ENCODE peak calls at places on chromosomes 3 and 15, in six cellular contexts. One of them, this sample, is unnamed.

GRCh38 chr3:52891615-52892081 is 5.7 kb downstream of the STIMATE start:
- DNase-seq in HepG2: peak; percentile 66
- DNase-seq in K562: no peak
- DNase-seq in A549: no peak
- DNase-seq in endothelial cell of umbilical vein: no peak
- DNase-seq in GM12878: no peak
- DNase-seq in this sample: peak; percentile 93

GRCh38 chr15:57696146-57696545 is 10.4 kb upstream of the POLR2M start:
- DNase-seq in GM12878: no peak
- DNase-seq in A549: no peak
- DNase-seq in K562: no peak
- DNase-seq in endothelial cell of umbilical vein: peak; percentile 92
- DNase-seq in HepG2: no peak
- DNase-seq in this sample: no peak

GRCh38 chr3:158486200-158486599 is 84.8 kb upstream of the MLF1 start:
- DNase-seq in HepG2: no peak
- DNase-seq in GM12878: no peak
- DNase-seq in K562: no peak
- DNase-seq in endothelial cell of umbilical vein: peak; percentile 4
- DNase-seq in A549: no peak
- DNase-seq in this sample: no peak

GRCh38 chr15:95995375-95996168 is 334.9 kb upstream of the NR2F2 start:
- DNase-seq in HepG2: no peak
- DNase-seq in endothelial cell of umbilical vein: peak; percentile 70
- DNase-seq in A549: no peak
- DNase-seq in K562: no peak
- DNase-seq in GM12878: no peak
- DNase-seq in this sample: no peak

GRCh38 chr15:76972420-76973361 is 22.2 kb upstream of the PSTPIP1 start:
- DNase-seq in HepG2: no peak
- DNase-seq in endothelial cell of umbilical vein: peak; percentile 85
- DNase-seq in A549: no peak
- DNase-seq in K562: no peak
- DNase-seq in GM12878: no peak
- DNase-seq in this sample: peak; percentile 14

GRCh38 chr15:42549052-42549491 is 434 bp downstream of the HAUS2 start:
- DNase-seq in HepG2: peak; percentile 12
- DNase-seq in GM12878: no peak
- DNase-seq in A549: peak; percentile 35
- DNase-seq in K562: no peak
- DNase-seq in endothelial cell of umbilical vein: no peak
- DNase-seq in this sample: peak; percentile 78

GRCh38 chr15:31365655-31366127 is 39.1 kb downstream of the KLF13 start:
- DNase-seq in GM12878: no peak
- DNase-seq in K562: peak; percentile 86
- DNase-seq in HepG2: no peak
- DNase-seq in endothelial cell of umbilical vein: no peak
- DNase-seq in A549: no peak
- DNase-seq in this sample: peak; percentile 99

GRCh38 chr3:73765878-73766564 is 141.3 kb upstream of the PDZRN3 start:
- DNase-seq in HepG2: no peak
- DNase-seq in K562: no peak
- DNase-seq in endothelial cell of umbilical vein: no peak
- DNase-seq in GM12878: no peak
- DNase-seq in A549: no peak
- DNase-seq in this sample: no peak

GRCh38 chr15:26921433-26921832 is 49.5 kb upstream of the GABRG3 start:
- DNase-seq in A549: no peak
- DNase-seq in K562: no peak
- DNase-seq in endothelial cell of umbilical vein: no peak
- DNase-seq in HepG2: no peak
- DNase-seq in GM12878: no peak
- DNase-seq in this sample: no peak

GRCh38 chr15:35583863-35584528 is 38.0 kb upstream of the DPH6 start:
- DNase-seq in GM12878: no peak
- DNase-seq in endothelial cell of umbilical vein: no peak
- DNase-seq in A549: no peak
- DNase-seq in HepG2: no peak
- DNase-seq in K562: no peak
- DNase-seq in this sample: no peak

GRCh38 chr15:80923668-80924067 is 66.0 kb downstream of the MESD start:
- DNase-seq in endothelial cell of umbilical vein: no peak
- DNase-seq in HepG2: no peak
- DNase-seq in K562: no peak
- DNase-seq in GM12878: no peak
- DNase-seq in A549: no peak
- DNase-seq in this sample: no peak

GRCh38 chr3:73380735-73381532 is 243.8 kb downstream of the PDZRN3 start:
- DNase-seq in K562: no peak
- DNase-seq in endothelial cell of umbilical vein: no peak
- DNase-seq in A549: no peak
- DNase-seq in GM12878: no peak
- DNase-seq in HepG2: no peak
- DNase-seq in this sample: no peak

GRCh38 chr3:119236756-119237155 is 3.9 kb downstream of the B4GALT4 start:
- DNase-seq in HepG2: no peak
- DNase-seq in GM12878: no peak
- DNase-seq in A549: no peak
- DNase-seq in K562: no peak
- DNase-seq in endothelial cell of umbilical vein: no peak
- DNase-seq in this sample: peak; percentile 8
- H3K4me3 ChIP-seq in HepG2: no peak overlapping the region
- H3K4me3 ChIP-seq in GM12878: no peak overlapping the region
- H3K4me3 ChIP-seq in A549: peak overlapping the region; percentile 80
- H3K4me3 ChIP-seq in K562: no peak overlapping the region
- H3K4me3 ChIP-seq in endothelial cell of umbilical vein: no peak overlapping the region
- H3K4me3 ChIP-seq in this sample: no peak overlapping the region

GRCh38 chr3:10917176-10917575 is 75.4 kb upstream of the SLC6A1 start:
- DNase-seq in K562: no peak
- DNase-seq in endothelial cell of umbilical vein: no peak
- DNase-seq in GM12878: no peak
- DNase-seq in A549: no peak
- DNase-seq in HepG2: no peak
- DNase-seq in this sample: no peak
- TF ChIP-seq MYC in K562: no peak
- TF ChIP-seq MYC in endothelial cell of umbilical vein: no peak
- TF ChIP-seq MYC in GM12878: no peak
- TF ChIP-seq MYC in A549: no peak
- TF ChIP-seq MYC in HepG2: no peak
- TF ChIP-seq MYC in this sample: no peak

GRCh38 chr15:66893294-66893693 is 172.1 kb upstream of the SMAD3 start:
- DNase-seq in K562: no peak
- DNase-seq in HepG2: no peak
- DNase-seq in GM12878: no peak
- DNase-seq in endothelial cell of umbilical vein: no peak
- DNase-seq in A549: no peak
- DNase-seq in this sample: no peak
- H3K4me3 ChIP-seq in K562: no peak overlapping the region
- H3K4me3 ChIP-seq in HepG2: no peak overlapping the region
- H3K4me3 ChIP-seq in GM12878: no peak overlapping the region
- H3K4me3 ChIP-seq in endothelial cell of umbilical vein: no peak overlapping the region
- H3K4me3 ChIP-seq in A549: no peak overlapping the region
- H3K4me3 ChIP-seq in this sample: no peak overlapping the region

GRCh38 chr3:134029734-134030381 is at the start of gene SLCO2A1:
- DNase-seq in GM12878: no peak
- DNase-seq in HepG2: no peak
- DNase-seq in endothelial cell of umbilical vein: peak; percentile 23
- DNase-seq in A549: no peak
- DNase-seq in K562: no peak
- DNase-seq in this sample: peak; percentile 51
- TF ChIP-seq MYC in GM12878: no peak
- TF ChIP-seq MYC in HepG2: peak; percentile 9
- TF ChIP-seq MYC in endothelial cell of umbilical vein: no peak
- TF ChIP-seq MYC in A549: no peak
- TF ChIP-seq MYC in K562: no peak
- TF ChIP-seq MYC in this sample: no peak

DNA sequence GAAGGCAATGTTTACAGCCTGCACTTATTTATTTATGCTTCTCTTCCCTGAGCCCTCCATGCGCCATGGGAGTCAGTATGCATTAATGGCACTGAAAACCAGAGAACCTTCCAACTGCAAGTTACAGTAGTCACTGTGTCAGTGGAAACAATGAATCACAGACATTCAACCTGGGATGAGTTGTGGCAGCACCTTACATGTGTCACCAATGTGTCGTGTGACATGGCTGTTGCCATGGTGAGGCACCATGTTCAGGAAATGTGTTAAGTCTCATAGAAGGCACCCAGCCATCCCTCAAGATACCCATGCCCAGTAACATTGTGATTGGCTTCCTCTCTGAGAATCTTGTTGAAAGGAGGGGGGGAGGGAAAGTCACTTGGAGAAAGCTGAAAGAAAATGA is 105.0 kb downstream of the FOXP1 start:
- DNase-seq in K562: no peak
- DNase-seq in GM12878: no peak
- DNase-seq in HepG2: no peak
- DNase-seq in endothelial cell of umbilical vein: no peak
- DNase-seq in A549: no peak
- DNase-seq in this sample: no peak
- H3K4me3 ChIP-seq in K562: no peak overlapping the region
- H3K4me3 ChIP-seq in GM12878: no peak overlapping the region
- H3K4me3 ChIP-seq in HepG2: no peak overlapping the region
- H3K4me3 ChIP-seq in endothelial cell of umbilical vein: no peak overlapping the region
- H3K4me3 ChIP-seq in A549: no peak overlapping the region
- H3K4me3 ChIP-seq in this sample: no peak overlapping the region

DNA sequence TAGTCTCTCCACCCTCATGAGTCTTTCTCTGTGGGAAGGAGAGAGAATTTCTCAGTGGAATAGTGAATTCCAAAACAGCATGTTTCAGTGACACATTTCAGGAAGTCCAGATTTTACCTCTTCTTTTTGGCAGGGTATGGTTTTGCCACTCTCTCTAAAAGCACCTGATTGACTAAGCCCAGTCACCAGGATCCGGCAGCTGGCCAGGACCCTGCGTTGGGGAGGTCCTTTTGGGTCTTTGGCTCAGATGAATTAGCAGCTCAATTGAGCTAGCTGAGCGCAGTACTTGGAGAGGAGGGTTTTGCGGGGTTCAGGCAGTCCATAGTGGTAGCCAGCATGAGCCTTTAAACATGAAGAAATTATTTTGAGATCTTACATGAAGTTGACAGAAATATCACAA is 548.2 kb downstream of the PDCD6IP start:
- DNase-seq in K562: no peak
- DNase-seq in GM12878: no peak
- DNase-seq in A549: no peak
- DNase-seq in endothelial cell of umbilical vein: no peak
- DNase-seq in HepG2: no peak
- DNase-seq in this sample: no peak
- TF ChIP-seq MYC in K562: no peak
- TF ChIP-seq MYC in GM12878: no peak
- TF ChIP-seq MYC in A549: no peak
- TF ChIP-seq MYC in endothelial cell of umbilical vein: no peak
- TF ChIP-seq MYC in HepG2: no peak
- TF ChIP-seq MYC in this sample: no peak